ENCODE peak calls at places on chromosome 22, in six cellular contexts. V, C, M, O, B and X are unnamed samples.

GRCh38 chr22:16988257-16988656 is 19.8 kb downstream of the GAB4 start:
- DNase-seq in V (no peak), C (no peak), M (no peak), O (no peak), B (no peak), X (no peak)

GRCh38 chr22:19656541-19657251 is 57.6 kb upstream of the SEPTIN5 start:
- DNase-seq in V (no peak), C (no peak), M (no peak), O (no peak), B (no peak), X (no peak)

GRCh38 chr22:18992543-18993198 is 56.6 kb upstream of the PRODH start:
- DNase-seq in V (no peak), C (no peak), M (no peak), O (no peak), B (no peak), X (no peak)

GRCh38 chr22:47174096-47174495 is 411.6 kb downstream of the TBC1D22A start:
- DNase-seq in V (no peak), C (no peak), M (no peak), O (no peak), B (no peak), X (no peak)

GRCh38 chr22:47034905-47035419 is 272.5 kb downstream of the TBC1D22A start:
- DNase-seq in V (no peak), C (no peak), M (no peak), O (no peak), B (no peak), X (no peak)

GRCh38 chr22:31144223-31144622 is 3.9 kb upstream of the PLA2G3 start:
- DNase-seq in V (peak), C (no peak), M (no peak), O (peak), B (no peak), X (no peak)

GRCh38 chr22:26891431-26891830 is 234.0 kb downstream of the MIAT start:
- DNase-seq in V (no peak), C (no peak), M (no peak), O (no peak), B (no peak), X (no peak)

GRCh38 chr22:24134090-24134846 is 47.0 kb upstream of the SUSD2 start:
- DNase-seq in V (no peak), C (peak), M (no peak), O (no peak), B (no peak), X (peak)

GRCh38 chr22:22893077-22893805 is 5.6 kb downstream of the IGLL5 start:
- DNase-seq in V (no peak), C (no peak), M (no peak), O (no peak), B (no peak), X (no peak)